ENCODE peak calls at places on chromosomes 16 and 17, in five cellular contexts. O is retinal pigment epithelial cell; I is CD8-positive, alpha-beta T cell; A is cardiac muscle cell; D is GM10248. R is an unnamed sample.
A peak's percentile ranks its signal among the peaks of the same experiment; 100 is the strongest.

GRCh38 chr17:55478971-55479370 is 32.3 kb downstream of the SMIM36 start:
- DNase-seq in O (no peak), I (no peak), A (no peak), D (no peak), R (no peak)

GRCh38 chr17:32357615-32358014 is 7.7 kb downstream of the ZNF207 start:
- DNase-seq in O (no peak), I (no peak), A (no peak), D (no peak), R (no peak)

GRCh38 chr17:11853321-11854151 is 143.7 kb downstream of the ZNF18 start:
- DNase-seq in O (no peak), I (no peak), A (peak; percentile 2), D (no peak), R (no peak)

GRCh38 chr17:4900231-4901107 is 1.1 kb downstream of the C17orf107 start:
- DNase-seq in O (no peak), I (peak; percentile 34), A (no peak), D (no peak), R (no peak)

GRCh38 chr17:34314279-34314678 is 5.0 kb upstream of the CCL8 start:
- DNase-seq in O (no peak), I (no peak), A (peak; percentile 95), D (no peak), R (no peak)

GRCh38 chr17:45953561-45953960 is 45.5 kb upstream of the STH start:
- DNase-seq in O (no peak), I (no peak), A (no peak), D (no peak), R (no peak)

GRCh38 chr17:31560836-31561235 is 169.4 kb downstream of the RAB11FIP4 start:
- DNase-seq in O (no peak), I (no peak), A (no peak), D (no peak), R (no peak)

GRCh38 chr16:85152414-85153030 is 40.2 kb upstream of the CIBAR2 start:
- DNase-seq in O (no peak), I (no peak), A (no peak), D (no peak), R (no peak)

GRCh38 chr17:42347198-42347597 is 41.0 kb downstream of the STAT3 start:
- DNase-seq in O (peak; percentile 66), I (no peak), A (peak; percentile 80), D (no peak), R (no peak)

GRCh38 chr16:51767564-51767963 is 616.5 kb upstream of the SALL1 start:
- DNase-seq in O (no peak), I (no peak), A (no peak), D (no peak), R (no peak)

GRCh38 chr17:62723842-62724241 is 84.3 kb downstream of the MARCHF10 start:
- DNase-seq in O (no peak), I (no peak), A (no peak), D (no peak), R (no peak)

GRCh38 chr16:4142268-4142667 is 26.0 kb upstream of the ADCY9 start:
- DNase-seq in O (no peak), I (peak; percentile 18), A (no peak), D (peak; percentile 35), R (peak; percentile 54)

GRCh38 chr16:74710401-74710800 is 9.7 kb upstream of the MLKL start:
- DNase-seq in O (no peak), I (no peak), A (no peak), D (no peak), R (no peak)

GRCh38 chr17:3879181-3879580 is 13.7 kb downstream of the CAMKK1 start:
- DNase-seq in O (no peak), I (no peak), A (peak; percentile 53), D (no peak), R (no peak)
- TF ChIP-seq CTCF in O (no peak), I (no peak), A (no peak), D (no peak), R (no peak)

GRCh38 chr16:79777679-79778078 is 177.1 kb upstream of the MAF start:
- DNase-seq in O (no peak), I (no peak), A (no peak), D (no peak), R (no peak)

GRCh38 chr16:79772028-79772427 is 171.5 kb upstream of the MAF start:
- DNase-seq in O (no peak), I (no peak), A (no peak), D (no peak), R (no peak)

GRCh38 chr16:79770244-79771064 is 169.9 kb upstream of the MAF start:
- DNase-seq in O (peak; percentile 54), I (no peak), A (peak; percentile 90), D (peak; percentile 89), R (peak; percentile 91)

DNA sequence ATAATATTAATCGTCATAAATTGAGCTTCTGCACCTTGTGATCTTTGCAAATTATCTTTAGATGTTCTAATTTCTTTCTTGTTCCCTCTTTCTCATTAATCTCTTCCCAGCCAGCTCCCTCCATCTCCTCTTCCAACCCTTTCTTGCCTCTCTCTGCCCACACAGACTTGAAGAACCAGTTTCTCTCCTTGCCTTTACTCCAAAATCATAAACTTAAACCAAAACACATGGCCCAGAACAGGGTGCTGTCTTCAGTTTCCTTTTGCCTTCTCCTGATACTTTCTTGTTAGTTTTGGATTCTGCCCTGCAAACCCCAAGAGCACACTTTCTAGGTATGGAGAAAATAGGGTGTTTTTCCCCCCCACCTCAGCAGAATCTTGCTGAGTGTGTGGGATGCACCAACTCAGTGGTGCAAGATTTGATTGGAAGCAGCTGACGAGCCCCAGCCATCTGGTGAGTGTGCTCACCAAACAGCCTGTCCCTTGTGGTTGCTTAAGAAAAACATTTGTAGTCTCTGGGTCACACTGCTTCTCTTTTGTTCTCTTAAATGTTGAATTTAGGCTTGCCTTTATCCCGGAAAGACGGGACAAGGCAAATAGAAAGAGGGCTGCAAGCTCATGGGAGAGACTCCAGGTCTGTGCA is 175.8 kb upstream of the MAF start:
- DNase-seq in O (no peak), I (no peak), A (peak; percentile 55), D (no peak), R (no peak)
- TF ChIP-seq CTCF in O (no peak), I (no peak), A (no peak), D (no peak), R (no peak)

DNA sequence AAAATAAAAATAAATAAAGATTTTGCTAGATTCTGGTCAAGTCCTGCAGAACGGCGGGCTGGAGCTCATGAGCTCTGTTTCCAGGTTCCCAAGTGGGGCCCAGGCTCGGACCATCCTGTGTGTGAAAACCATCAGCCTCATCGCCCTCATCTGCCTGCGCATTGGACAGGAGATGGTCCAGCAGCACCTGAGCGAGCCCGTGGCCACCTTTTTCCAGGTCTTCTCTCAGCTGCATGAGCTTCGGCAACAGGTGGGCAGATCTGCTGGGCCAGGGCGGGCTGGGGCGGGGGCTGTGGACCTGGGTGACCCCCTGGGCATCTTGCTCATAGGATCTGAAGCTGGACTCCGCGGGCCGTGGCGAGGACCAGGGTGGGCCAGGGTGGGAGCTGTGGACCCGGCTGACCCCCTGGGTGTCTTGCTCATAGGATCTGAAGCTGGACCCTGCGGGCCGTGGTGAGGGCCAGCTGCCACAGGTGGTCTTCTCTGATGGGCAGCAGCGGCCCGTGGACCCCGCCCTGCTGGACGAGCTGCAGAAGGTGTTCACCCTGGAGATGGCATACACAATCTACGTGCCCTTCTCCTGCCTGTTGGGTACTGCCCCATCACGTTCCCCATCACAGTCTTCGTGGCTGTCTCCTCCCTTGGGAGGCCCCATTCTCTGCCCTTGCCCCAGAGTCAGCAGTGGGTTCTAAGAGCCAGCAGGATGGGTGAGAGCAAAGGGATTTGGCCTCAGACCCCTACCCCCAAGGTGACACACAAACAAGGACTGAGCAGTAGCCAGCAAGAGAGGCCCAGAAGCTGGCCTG is 7.9 kb downstream of the WDR81 start:
- DNase-seq in O (no peak), I (no peak), A (no peak), D (no peak), R (no peak)
- TF ChIP-seq CTCF in O (no peak), I (no peak), A (no peak), D (no peak), R (no peak)

DNA sequence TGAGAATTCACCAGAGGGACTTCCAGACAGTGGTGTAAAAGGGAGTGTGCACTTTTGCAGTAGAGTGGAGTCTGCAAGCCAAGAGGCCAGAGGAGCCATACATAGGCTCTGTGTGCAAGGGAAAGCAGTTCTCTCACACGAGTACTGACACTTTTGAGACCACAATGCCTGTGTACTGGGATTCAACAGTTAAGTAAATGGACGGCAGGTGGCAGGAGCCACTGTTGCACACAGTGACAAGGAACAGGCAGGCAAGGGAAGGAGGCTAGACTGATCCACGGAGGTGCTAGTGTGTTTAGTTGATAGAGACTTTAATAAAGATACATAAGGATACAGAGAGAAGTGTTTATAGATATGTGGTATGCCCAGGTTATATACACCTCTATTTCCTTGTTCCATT is 67.0 kb downstream of the MPRIP start:
- DNase-seq in O (no peak), I (no peak), A (no peak), D (no peak), R (no peak)
- TF ChIP-seq CTCF in O (peak; percentile 36), I (no peak), A (no peak), D (no peak), R (peak; percentile 13)

DNA sequence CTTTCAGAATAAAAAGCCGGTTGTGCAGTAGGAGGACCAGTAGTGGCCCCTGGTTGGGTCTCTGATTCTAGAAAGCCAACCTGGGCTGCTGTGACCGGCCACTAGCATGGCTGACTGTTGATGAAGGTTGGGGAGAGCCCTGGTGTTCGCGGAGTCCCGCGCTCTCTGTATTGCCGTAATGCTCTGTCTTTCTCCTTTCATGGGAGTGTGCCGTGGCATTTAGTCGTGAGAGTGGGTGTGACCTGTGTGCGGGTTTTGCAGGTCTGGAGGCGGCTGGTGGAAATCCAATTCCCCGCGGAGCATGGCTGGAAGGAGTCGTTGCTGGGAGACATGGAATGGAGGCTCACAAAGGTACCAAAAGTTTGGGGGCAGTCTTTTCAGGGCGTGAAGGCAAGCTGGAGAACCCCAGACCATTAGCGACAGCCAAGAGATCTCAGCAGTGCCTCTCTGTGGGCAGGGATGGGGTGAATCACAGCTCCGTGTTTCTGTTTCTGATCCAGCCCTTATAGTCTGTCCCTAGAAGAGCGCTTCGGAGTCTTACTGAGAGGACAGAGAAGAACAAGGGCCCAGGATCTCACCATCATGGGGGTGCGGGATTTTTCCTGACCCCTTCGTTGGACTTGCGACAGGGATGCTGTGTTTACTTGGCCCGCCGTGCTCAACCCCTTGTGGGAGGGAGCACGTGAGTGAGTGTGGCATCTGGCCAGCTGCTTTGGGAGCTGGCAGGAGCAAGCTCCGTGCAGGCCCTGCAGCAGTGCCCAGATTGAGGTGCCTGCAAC is 56.5 kb downstream of the RNF213 start:
- DNase-seq in O (no peak), I (no peak), A (no peak), D (no peak), R (no peak)
- TF ChIP-seq CTCF in O (no peak), I (no peak), A (no peak), D (no peak), R (no peak)

GRCh38 chr17:67624886-67625656 is 92.7 kb upstream of the NOL11 start:
- DNase-seq in O (no peak), I (no peak), A (no peak), D (no peak), R (no peak)

GRCh38 chr17:67623767-67624166 is 94.0 kb upstream of the NOL11 start:
- DNase-seq in O (no peak), I (no peak), A (no peak), D (no peak), R (no peak)

GRCh38 chr17:67625971-67626370 is 91.8 kb upstream of the NOL11 start:
- DNase-seq in O (no peak), I (no peak), A (no peak), D (no peak), R (no peak)

GRCh38 chr17:67629963-67630320 is 87.8 kb upstream of the NOL11 start:
- DNase-seq in O (no peak), I (no peak), A (peak; percentile 75), D (peak; percentile 43), R (peak; percentile 62)

GRCh38 chr17:67628580-67629013 is 89.1 kb upstream of the NOL11 start:
- DNase-seq in O (no peak), I (no peak), A (peak; percentile 38), D (peak; percentile 66), R (peak; percentile 80)
- TF ChIP-seq CTCF in O (peak; percentile 44), I (no peak), A (peak; percentile 19), D (peak; percentile 61), R (peak; percentile 21)

R was measured in GM13976.